ENCODE peak calls at places on chromosomes 11 and 22, in five cellular contexts. S, L, O, X and A are unnamed samples.

GRCh38 chr22:32725369-32725988 is 76.0 kb upstream of the TIMP3 start:
- DNase-seq in S (no peak), L (no peak), O (no peak), X (no peak), A (no peak)

GRCh38 chr11:59668188-59668949 is 468 bp downstream of the PATL1 start:
- DNase-seq in S (peak; percentile 80), L (no peak), O (peak; percentile 58), X (no peak), A (no peak)

GRCh38 chr22:50016988-50017700 is 4.6 kb upstream of the IL17REL start:
- DNase-seq in S (peak; percentile 83), L (no peak), O (peak; percentile 11), X (no peak), A (peak; percentile 69)

GRCh38 chr11:118514103-118514502 is 13.2 kb upstream of the TTC36 start:
- DNase-seq in S (no peak), L (no peak), O (no peak), X (no peak), A (no peak)

GRCh38 chr11:117604349-117604995 is 192.5 kb downstream of the DSCAML1 start:
- DNase-seq in S (no peak), L (no peak), O (no peak), X (no peak), A (no peak)

GRCh38 chr11:12274558-12275197 is 102.7 kb upstream of the PARVA start:
- DNase-seq in S (no peak), L (no peak), O (no peak), X (no peak), A (no peak)

GRCh38 chr11:79762271-79762935 is 321.6 kb upstream of the TENM4 start:
- DNase-seq in S (no peak), L (no peak), O (no peak), X (no peak), A (no peak)

GRCh38 chr11:128334311-128335044 is 252.9 kb downstream of the ETS1 start:
- DNase-seq in S (no peak), L (no peak), O (no peak), X (no peak), A (no peak)

GRCh38 chr11:88482871-88483301 is 145.3 kb upstream of the CTSC start:
- DNase-seq in S (no peak), L (no peak), O (no peak), X (no peak), A (no peak)

GRCh38 chr11:18171377-18172000 is 1.1 kb upstream of the MRGPRX4 start:
- DNase-seq in S (no peak), L (no peak), O (no peak), X (peak; percentile 46), A (no peak)

GRCh38 chr11:91350931-91351330 is 873.7 kb upstream of the FAT3 start:
- DNase-seq in S (no peak), L (no peak), O (no peak), X (no peak), A (no peak)

GRCh38 chr22:19234126-19234896 is 55.8 kb upstream of the SLC25A1 start:
- DNase-seq in S (no peak), L (no peak), O (no peak), X (no peak), A (no peak)

GRCh38 chr22:49052023-49052538 is 775.6 kb downstream of the BRD1 start:
- DNase-seq in S (peak; percentile 22), L (no peak), O (no peak), X (no peak), A (peak; percentile 62)

GRCh38 chr22:46159777-46160176 is 9.5 kb downstream of the PPARA start:
- DNase-seq in S (no peak), L (no peak), O (no peak), X (no peak), A (no peak)

GRCh38 chr22:18987765-18988164 is 51.7 kb upstream of the PRODH start:
- DNase-seq in S (no peak), L (no peak), O (no peak), X (peak; percentile 44), A (peak; percentile 25)

GRCh38 chr22:45341503-45341902 is 31.8 kb downstream of the FAM118A start:
- DNase-seq in S (peak; percentile 53), L (no peak), O (no peak), X (no peak), A (peak; percentile 66)

GRCh38 chr11:27385245-27385644 is 22.2 kb upstream of the CCDC34 start:
- DNase-seq in S (no peak), L (peak; percentile 59), O (no peak), X (no peak), A (no peak)

GRCh38 chr11:90847268-90847886 is 624.5 kb upstream of the CHORDC1 start:
- DNase-seq in S (no peak), L (no peak), O (no peak), X (no peak), A (no peak)

GRCh38 chr11:124329787-124330478 is 9.9 kb upstream of the OR8D2 start:
- DNase-seq in S (no peak), L (no peak), O (no peak), X (no peak), A (no peak)

GRCh38 chr11:29707924-29708323 is 308.9 kb downstream of the KCNA4 start:
- DNase-seq in S (no peak), L (no peak), O (no peak), X (no peak), A (no peak)

GRCh38 chr11:60127311-60127811 is 38.9 kb downstream of the MS4A2 start:
- DNase-seq in S (no peak), L (no peak), O (no peak), X (no peak), A (no peak)

GRCh38 chr11:64850979-64851567 is 6.6 kb upstream of the CDC42BPG start:
- DNase-seq in S (no peak), L (no peak), O (peak; percentile 71), X (no peak), A (peak; percentile 77)

GRCh38 chr11:35313066-35313765 is 106.1 kb downstream of the SLC1A2 start:
- DNase-seq in S (no peak), L (no peak), O (no peak), X (no peak), A (no peak)

GRCh38 chr22:49007013-49007653 is 820.5 kb downstream of the BRD1 start:
- DNase-seq in S (peak; percentile 9), L (no peak), O (no peak), X (no peak), A (no peak)

GRCh38 chr11:80146231-80146630 is 705.4 kb upstream of the TENM4 start:
- DNase-seq in S (no peak), L (no peak), O (no peak), X (no peak), A (no peak)

GRCh38 chr11:12287374-12288211 is 89.8 kb upstream of the PARVA start:
- DNase-seq in S (peak; percentile 8), L (peak; percentile 58), O (peak; percentile 48), X (no peak), A (no peak)

GRCh38 chr11:69444381-69445130 is 36.9 kb upstream of the LINC01488 start:
- DNase-seq in S (no peak), L (no peak), O (peak; percentile 40), X (no peak), A (no peak)

GRCh38 chr11:65588199-65589054 is 7.2 kb downstream of the KCNK7 start:
- DNase-seq in S (peak; percentile 76), L (no peak), O (peak; percentile 83), X (peak; percentile 76), A (peak; percentile 82)

GRCh38 chr22:18023509-18024275 is 669 bp downstream of the MICAL3 start:
- DNase-seq in S (peak; percentile 29), L (peak; percentile 30), O (peak; percentile 90), X (peak; percentile 87), A (peak; percentile 23)

GRCh38 chr22:17918840-17919239 is 105.5 kb downstream of the MICAL3 start:
- DNase-seq in S (no peak), L (no peak), O (no peak), X (no peak), A (no peak)

GRCh38 chr11:131546218-131546895 is 175.9 kb downstream of the NTM start:
- DNase-seq in S (no peak), L (no peak), O (no peak), X (no peak), A (no peak)

GRCh38 chr11:96319901-96320656 is 22.9 kb downstream of the MAML2 start:
- DNase-seq in S (no peak), L (no peak), O (no peak), X (no peak), A (no peak)